ENCODE peak calls at places on chromosomes 11 and 22, in four cellular contexts. One of them, this sample, is unnamed.

GRCh38 chr22:35437038-35437437 is 37.1 kb downstream of the MCM5 start:
- DNase-seq in globus pallidus: no peak
- DNase-seq in uterus: no peak
- DNase-seq in HEK293T: peak
- DNase-seq in this sample: peak

GRCh38 chr11:1924121-1924520 is 4.6 kb downstream of the TNNT3 start:
- DNase-seq in globus pallidus: no peak
- DNase-seq in uterus: peak
- DNase-seq in HEK293T: no peak
- DNase-seq in this sample: no peak

GRCh38 chr11:66326261-66327111 is 9.6 kb upstream of the CD248 start:
- DNase-seq in globus pallidus: no peak
- DNase-seq in uterus: peak
- DNase-seq in HEK293T: no peak
- DNase-seq in this sample: no peak

GRCh38 chr11:96263361-96263763 is 79.6 kb downstream of the MAML2 start:
- DNase-seq in globus pallidus: no peak
- DNase-seq in uterus: no peak
- DNase-seq in HEK293T: no peak
- DNase-seq in this sample: no peak

GRCh38 chr11:3132271-3132781 is 32.8 kb downstream of the OSBPL5 start:
- DNase-seq in globus pallidus: no peak
- DNase-seq in uterus: no peak
- DNase-seq in HEK293T: no peak
- DNase-seq in this sample: no peak

GRCh38 chr11:120912504-120912903 is 111.4 kb upstream of the TBCEL start:
- DNase-seq in globus pallidus: peak
- DNase-seq in uterus: no peak
- DNase-seq in HEK293T: peak
- DNase-seq in this sample: no peak

GRCh38 chr11:65204143-65204542 is 22.4 kb downstream of the CAPN1 start:
- DNase-seq in globus pallidus: no peak
- DNase-seq in uterus: no peak
- DNase-seq in HEK293T: no peak
- DNase-seq in this sample: no peak

GRCh38 chr11:75351541-75352416 is at the start of gene ARRB1:
- DNase-seq in globus pallidus: no peak
- DNase-seq in uterus: peak
- DNase-seq in HEK293T: peak
- DNase-seq in this sample: peak

GRCh38 chr22:30015229-30015797 is 65.0 kb upstream of the HORMAD2 start:
- DNase-seq in globus pallidus: no peak
- DNase-seq in uterus: no peak
- DNase-seq in HEK293T: no peak
- DNase-seq in this sample: no peak

GRCh38 chr11:92707665-92708064 is 261.8 kb upstream of the MTNR1B start:
- DNase-seq in globus pallidus: no peak
- DNase-seq in uterus: no peak
- DNase-seq in HEK293T: no peak
- DNase-seq in this sample: no peak

GRCh38 chr22:20741634-20742581 is 32.0 kb upstream of the SERPIND1 start:
- DNase-seq in globus pallidus: peak
- DNase-seq in uterus: no peak
- DNase-seq in HEK293T: peak
- DNase-seq in this sample: peak